ENCODE peak calls at places on chromosome 11, in ten cellular contexts. X is type B pancreatic cell, Z is prostate gland, J is lower leg skin, K is kidney epithelial cell, P is foreskin fibroblast, E is heart right ventricle, C is osteocyte, N is tibial artery, R is OCI-LY7. V is an unnamed sample.

GRCh38 chr11:87300640-87301381 is 263.1 kb downstream of the TMEM135 start:
- DNase-seq in P (no peak), N (no peak), E (no peak), K (no peak), Z (no peak), X (no peak), C (no peak), R (peak; percentile 22), J (no peak), V (no peak)

GRCh38 chr11:133917921-133918605 is 38.7 kb downstream of the IGSF9B start:
- DNase-seq in P (no peak), C (no peak), E (no peak), X (no peak), J (no peak), R (no peak), K (no peak), Z (no peak), N (no peak), V (no peak)

GRCh38 chr11:927871-928270 is 2.2 kb downstream of the AP2A2 start:
- DNase-seq in Z (no peak), R (no peak), X (no peak), N (no peak), P (no peak), E (no peak), K (no peak), C (no peak), J (no peak), V (no peak)

GRCh38 chr11:64498151-64498550 is 92.9 kb upstream of the SLC22A12 start:
- DNase-seq in C (no peak), K (no peak), N (no peak), X (no peak), E (no peak), Z (no peak), J (peak; percentile 83), R (no peak), P (no peak), V (no peak)

GRCh38 chr11:2892215-2893020 is 6.8 kb upstream of the CDKN1C start:
- DNase-seq in P (peak; percentile 84), C (no peak), R (peak; percentile 71), K (no peak), Z (no peak), J (no peak), E (peak; percentile 83), X (no peak), N (peak; percentile 76), V (peak; percentile 73)

GRCh38 chr11:70913715-70914231 is 338.6 kb downstream of the SHANK2 start:
- DNase-seq in Z (no peak), N (no peak), C (no peak), J (no peak), K (no peak), R (no peak), X (no peak), E (no peak), P (no peak), V (peak; percentile 37)

GRCh38 chr11:12897390-12897789 is 111.7 kb upstream of the RASSF10 start:
- DNase-seq in X (no peak), N (peak; percentile 73), J (no peak), K (no peak), Z (no peak), R (no peak), C (no peak), E (peak; percentile 75), P (no peak), V (no peak)

GRCh38 chr11:134343646-134344045 is 11.9 kb downstream of the GLB1L2 start:
- DNase-seq in E (no peak), P (no peak), J (peak; percentile 57), R (no peak), X (no peak), Z (no peak), K (no peak), N (no peak), C (peak; percentile 75), V (no peak)

GRCh38 chr11:71241721-71242259 is 10.6 kb downstream of the SHANK2 start:
- DNase-seq in Z (no peak), J (no peak), K (no peak), E (no peak), C (no peak), R (no peak), X (no peak), P (no peak), N (no peak), V (no peak)

GRCh38 chr11:108906826-108907225 is 242.0 kb downstream of the DDX10 start:
- DNase-seq in P (peak; percentile 60), X (no peak), J (no peak), Z (no peak), K (no peak), R (no peak), C (no peak), E (no peak), N (no peak), V (no peak)

GRCh38 chr11:87290304-87290922 is 252.7 kb downstream of the TMEM135 start:
- DNase-seq in J (no peak), X (no peak), E (no peak), Z (no peak), K (peak; percentile 9), C (no peak), P (peak; percentile 70), N (no peak), R (peak; percentile 74), V (no peak)

GRCh38 chr11:118605116-118605867 is 2.1 kb upstream of the PHLDB1 start:
- DNase-seq in E (peak; percentile 87), J (peak; percentile 94), P (peak; percentile 98), X (no peak), Z (no peak), K (no peak), N (peak; percentile 92), C (peak; percentile 88), R (no peak), V (no peak)

GRCh38 chr11:127238321-127238720 is 237.8 kb upstream of the KIRREL3 start:
- DNase-seq in J (no peak), R (no peak), C (no peak), P (no peak), X (no peak), N (no peak), Z (no peak), K (no peak), E (no peak), V (no peak)

GRCh38 chr11:122478986-122479385 is 176.5 kb upstream of the UBASH3B start:
- DNase-seq in X (no peak), E (no peak), J (no peak), N (no peak), C (no peak), R (no peak), K (no peak), P (peak; percentile 27), Z (no peak), V (no peak)

GRCh38 chr11:124868322-124869274 is 3.4 kb downstream of the ROBO3 start:
- DNase-seq in E (no peak), N (no peak), J (peak; percentile 75), Z (no peak), P (no peak), X (no peak), C (no peak), R (no peak), K (no peak), V (no peak)
- TF ChIP-seq CTCF in E (no peak), N (no peak), J (no peak), Z (no peak), P (no peak), X (no peak), C (no peak), R (no peak), K (no peak), V (no peak)

DNA sequence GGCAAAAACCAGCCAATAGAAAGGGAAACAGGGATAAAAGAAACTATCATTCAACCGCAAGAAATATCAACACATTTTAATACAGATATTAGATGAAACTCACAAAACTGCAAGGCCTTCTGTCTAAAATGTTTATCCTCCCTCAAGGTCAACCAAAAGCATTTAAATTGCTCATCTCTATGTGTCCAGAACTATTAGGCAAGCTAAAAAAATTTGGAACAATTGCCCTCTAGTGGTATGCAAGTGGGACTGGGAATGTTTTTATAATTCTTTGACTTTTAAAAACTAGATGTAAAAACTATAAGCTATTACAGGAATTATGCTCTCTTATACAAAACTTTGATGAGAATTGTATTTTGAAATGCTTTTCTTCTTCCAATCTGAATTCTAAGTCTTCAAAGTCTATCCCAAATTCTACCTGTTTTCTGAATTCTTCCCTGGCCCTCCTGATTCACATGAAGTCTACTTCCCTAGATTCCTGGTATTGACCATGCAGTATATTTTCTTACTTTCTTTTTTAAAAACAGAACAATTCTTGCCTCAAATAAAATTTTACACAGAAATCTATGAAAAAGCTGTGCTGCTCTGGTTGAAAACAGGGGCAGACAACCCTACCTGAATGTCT is 4.9 kb downstream of the CWC15 start:
- DNase-seq in Z (no peak), J (no peak), E (no peak), N (no peak), C (no peak), X (no peak), K (no peak), R (peak; percentile 20), P (peak; percentile 61), V (no peak)
- TF ChIP-seq CTCF in Z (peak; percentile 41), J (no peak), E (peak; percentile 58), N (peak; percentile 39), C (peak; percentile 74), X (peak; percentile 80), K (peak; percentile 47), R (peak; percentile 75), P (peak; percentile 61), V (no peak)

DNA sequence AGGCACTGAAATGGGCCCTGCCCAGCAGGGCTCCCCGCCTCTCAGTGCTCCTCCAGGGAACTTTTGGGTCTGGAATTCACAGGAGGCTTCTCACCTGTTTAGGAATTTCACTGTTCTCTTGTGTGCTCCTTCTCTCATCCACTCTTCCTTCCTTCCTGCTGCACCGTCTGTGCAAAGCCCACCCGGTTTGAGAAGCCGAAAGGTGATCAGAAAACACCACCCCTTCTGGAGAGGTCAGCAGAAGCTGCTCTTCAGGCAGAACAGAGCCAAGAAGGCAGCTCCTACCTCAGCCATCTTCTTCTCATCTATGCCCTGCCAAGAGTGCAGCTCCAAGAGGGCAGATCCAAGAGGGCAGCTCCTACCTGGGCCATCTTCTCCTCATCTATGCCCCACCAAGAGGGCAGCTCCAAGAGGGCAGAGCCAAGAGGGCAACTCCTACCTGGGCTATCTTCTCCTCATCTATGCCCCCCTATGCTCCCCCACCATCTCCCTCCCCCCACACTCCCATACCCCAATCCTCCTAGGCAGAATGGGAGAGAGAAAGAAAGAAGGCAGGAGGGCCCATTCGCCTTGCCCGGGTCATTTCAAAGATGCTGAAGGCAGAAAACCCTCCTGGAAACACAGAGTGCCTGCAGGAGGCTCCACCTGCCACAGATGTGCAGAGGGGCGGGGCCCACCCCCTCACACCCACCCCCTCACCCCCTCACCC is 78.6 kb downstream of the BUD13 start:
- DNase-seq in P (no peak), Z (no peak), R (no peak), C (peak; percentile 71), J (peak; percentile 49), E (no peak), N (peak; percentile 23), X (peak; percentile 47), K (no peak), V (no peak)
- TF ChIP-seq CTCF in P (no peak), Z (no peak), R (no peak), C (no peak), J (no peak), E (no peak), N (no peak), X (no peak), K (no peak), V (no peak)

DNA sequence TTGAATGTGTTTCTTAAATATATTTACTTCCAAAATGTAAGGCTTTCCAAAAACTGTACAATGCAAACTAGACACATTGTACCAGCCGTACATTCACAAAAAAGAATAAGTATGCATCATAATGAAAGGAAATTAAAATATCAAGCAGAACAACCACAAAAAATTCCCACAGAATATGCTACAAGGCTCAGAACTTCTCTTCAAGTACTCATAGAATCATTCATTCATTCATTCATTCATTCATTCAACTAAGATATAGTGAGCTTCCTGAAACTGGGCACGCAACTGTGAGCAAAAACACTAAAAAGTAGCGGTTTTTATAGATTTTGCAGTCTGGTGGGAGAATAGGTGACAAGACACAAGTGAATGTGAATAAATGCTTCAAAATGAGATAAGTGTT is 690.1 kb downstream of the KCNA4 start:
- DNase-seq in X (no peak), Z (no peak), J (no peak), C (no peak), K (no peak), R (no peak), P (no peak), N (no peak), E (no peak), V (no peak)
- TF ChIP-seq CTCF in X (no peak), Z (no peak), J (no peak), C (no peak), K (no peak), R (no peak), P (no peak), N (no peak), E (no peak), V (no peak)

V was measured in Calu3.